ENCODE peak calls at places on chromosome 16, in seven cellular contexts. E is H54; I is activated effector memory CD4-positive, alpha-beta T cell treated with Interleukin-2 at 50 U/mL for 16 hours; K is AG08395; B is coronary artery; O is small intestine; N is mesenchymal stem cell. X is an unnamed sample.

GRCh38 chr16:28219283-28219682 is 7.5 kb upstream of the XPO6 start:
- DNase-seq in E (no peak), I (no peak), K (no peak), B (no peak), O (no peak), N (no peak), X (no peak)

GRCh38 chr16:7703661-7704060 is 371.0 kb downstream of the RBFOX1 start:
- DNase-seq in E (no peak), I (no peak), K (no peak), B (no peak), O (no peak), N (no peak), X (no peak)

GRCh38 chr16:53822936-53823529 is 119.1 kb downstream of the FTO start:
- DNase-seq in E (no peak), I (no peak), K (no peak), B (no peak), O (peak), N (no peak), X (no peak)

GRCh38 chr16:30030841-30031413 is at the start of gene TLCD3B:
- DNase-seq in E (no peak), I (no peak), K (no peak), B (no peak), O (no peak), N (no peak), X (no peak)

GRCh38 chr16:84247844-84248243 is 8.0 kb upstream of the KCNG4 start:
- DNase-seq in E (peak), I (no peak), K (peak), B (no peak), O (no peak), N (no peak), X (no peak)

GRCh38 chr16:70746040-70746707 is 54.8 kb downstream of the VAC14 start:
- DNase-seq in E (peak), I (no peak), K (peak), B (peak), O (peak), N (peak), X (no peak)

GRCh38 chr16:13839577-13839976 is 80.4 kb upstream of the ERCC4 start:
- DNase-seq in E (no peak), I (no peak), K (no peak), B (no peak), O (no peak), N (no peak), X (no peak)

GRCh38 chr16:27254262-27254811 is 14.2 kb downstream of the NSMCE1 start:
- DNase-seq in E (no peak), I (no peak), K (no peak), B (no peak), O (no peak), N (peak), X (no peak)

GRCh38 chr16:68371706-68372380 is 61.0 kb downstream of the PRMT7 start:
- DNase-seq in E (no peak), I (no peak), K (no peak), B (no peak), O (no peak), N (no peak), X (no peak)

GRCh38 chr16:1645914-1646525 is 32.1 kb upstream of the JPT2 start:
- DNase-seq in E (peak), I (peak), K (peak), B (no peak), O (no peak), N (peak), X (no peak)

GRCh38 chr16:69187891-69188451 is 1.0 kb downstream of the SNTB2 start:
- DNase-seq in E (no peak), I (peak), K (no peak), B (no peak), O (peak), N (peak), X (peak)

GRCh38 chr16:3999479-3999868 is 116.8 kb downstream of the ADCY9 start:
- DNase-seq in E (no peak), I (no peak), K (peak), B (no peak), O (no peak), N (peak), X (no peak)

GRCh38 chr16:89318871-89319627 is 101.5 kb downstream of the ZNF778 start:
- DNase-seq in E (no peak), I (no peak), K (no peak), B (no peak), O (no peak), N (no peak), X (no peak)

GRCh38 chr16:74053310-74053709 is 243.3 kb upstream of the PSMD7 start:
- DNase-seq in E (no peak), I (no peak), K (no peak), B (no peak), O (no peak), N (no peak), X (no peak)

GRCh38 chr16:4911831-4912422 is 25.0 kb downstream of the PPL start:
- DNase-seq in E (no peak), I (no peak), K (no peak), B (no peak), O (peak), N (no peak), X (no peak)

GRCh38 chr16:89143201-89143741 is 28.3 kb upstream of the CDH15 start:
- DNase-seq in E (no peak), I (no peak), K (no peak), B (no peak), O (no peak), N (no peak), X (no peak)

GRCh38 chr16:88533945-88534641 is 36.1 kb upstream of the ZC3H18 start:
- DNase-seq in E (peak), I (peak), K (peak), B (no peak), O (no peak), N (peak), X (peak)

GRCh38 chr16:54812229-54812628 is 118.4 kb upstream of the IRX5 start:
- DNase-seq in E (no peak), I (no peak), K (peak), B (no peak), O (no peak), N (no peak), X (no peak)

GRCh38 chr16:61323456-61323855 is 712.8 kb downstream of the CDH8 start:
- DNase-seq in E (no peak), I (no peak), K (no peak), B (no peak), O (no peak), N (peak), X (no peak)

GRCh38 chr16:1155353-1156110 is 2.6 kb downstream of the CACNA1H start:
- DNase-seq in E (no peak), I (no peak), K (no peak), B (no peak), O (no peak), N (no peak), X (no peak)

GRCh38 chr16:67694611-67695010 is 24.5 kb downstream of the GFOD2 start:
- DNase-seq in E (no peak), I (no peak), K (no peak), B (no peak), O (no peak), N (no peak), X (no peak)

GRCh38 chr16:72312862-72313261 is 140.9 kb upstream of the PMFBP1 start:
- DNase-seq in E (no peak), I (no peak), K (peak), B (no peak), O (no peak), N (no peak), X (no peak)

GRCh38 chr16:79653337-79654000 is 52.9 kb upstream of the MAF start:
- DNase-seq in E (no peak), I (no peak), K (no peak), B (no peak), O (peak), N (no peak), X (no peak)

GRCh38 chr16:49213594-49213993 is 68.0 kb downstream of the CBLN1 start:
- DNase-seq in E (no peak), I (no peak), K (no peak), B (no peak), O (no peak), N (no peak), X (no peak)

GRCh38 chr16:66656547-66656946 is 40.0 kb downstream of the CMTM4 start:
- DNase-seq in E (no peak), I (no peak), K (no peak), B (no peak), O (no peak), N (no peak), X (no peak)

GRCh38 chr16:89615596-89616090 is 2.2 kb downstream of the DPEP1 start:
- DNase-seq in E (no peak), I (no peak), K (peak), B (no peak), O (no peak), N (no peak), X (no peak)

GRCh38 chr16:27869411-27869810 is 194.1 kb downstream of the GSG1L start:
- DNase-seq in E (no peak), I (no peak), K (no peak), B (no peak), O (no peak), N (no peak), X (no peak)

GRCh38 chr16:67104845-67105244 is 4.9 kb upstream of the PHAF1 start:
- DNase-seq in E (no peak), I (no peak), K (no peak), B (no peak), O (peak), N (no peak), X (no peak)

GRCh38 chr16:55056585-55057520 is 126.2 kb downstream of the IRX5 start:
- DNase-seq in E (no peak), I (no peak), K (peak), B (no peak), O (peak), N (no peak), X (no peak)

GRCh38 chr16:27417047-27417671 is 15.2 kb downstream of the IL21R start:
- DNase-seq in E (no peak), I (no peak), K (no peak), B (no peak), O (no peak), N (no peak), X (no peak)

GRCh38 chr16:3256146-3256875 is at the start of gene MEFV:
- DNase-seq in E (no peak), I (no peak), K (no peak), B (no peak), O (no peak), N (peak), X (no peak)

GRCh38 chr16:57082664-57083063 is 9.7 kb upstream of the CPNE2 start:
- DNase-seq in E (no peak), I (no peak), K (no peak), B (no peak), O (no peak), N (no peak), X (no peak)

GRCh38 chr16:78742501-78743283 is 643.2 kb downstream of the WWOX start:
- DNase-seq in E (peak), I (peak), K (no peak), B (no peak), O (peak), N (peak), X (peak)

GRCh38 chr16:25007284-25007984 is 7.7 kb downstream of the ARHGAP17 start:
- DNase-seq in E (no peak), I (no peak), K (peak), B (no peak), O (no peak), N (no peak), X (no peak)